ENCODE peak calls at places on chromosomes 12 and 14, in ten cellular contexts. O is HT1080; J is BJ; C is astrocyte of the spinal cord; Y is A549; Q is HEK293T; E is activated effector memory CD4-positive, alpha-beta T cell treated with Interleukin-2 at 50 U/mL for 16 hours; S is GDM1; F is MM.1S; G is RWPE2. M is an unnamed sample.

GRCh38 chr12:93009533-93009932 is 80.4 kb upstream of the EEA1 start:
- DNase-seq in O (no peak), Y (no peak), J (no peak), S (no peak), F (no peak), Q (no peak), C (no peak), E (no peak), G (no peak), M (no peak)

GRCh38 chr14:34527591-34527990 is 11.9 kb downstream of the EAPP start:
- DNase-seq in Q (no peak), O (no peak), C (no peak), Y (no peak), E (no peak), F (no peak), J (no peak), G (no peak), S (no peak), M (no peak)

GRCh38 chr12:96371787-96372699 is 28.2 kb downstream of the CDK17 start:
- DNase-seq in Y (no peak), G (no peak), E (no peak), F (no peak), O (no peak), S (no peak), J (no peak), Q (no peak), C (no peak), M (no peak)

GRCh38 chr14:99118946-99119345 is 153.1 kb downstream of the BCL11B start:
- DNase-seq in E (no peak), G (no peak), Y (no peak), C (no peak), Q (no peak), O (no peak), J (no peak), F (no peak), S (no peak), M (no peak)

GRCh38 chr12:57242329-57242690 is 8.7 kb downstream of the STAC3 start:
- DNase-seq in F (no peak), S (no peak), Q (no peak), C (no peak), J (no peak), G (peak), E (no peak), Y (no peak), O (no peak), M (no peak)

GRCh38 chr14:71403673-71404072 is 496.4 kb downstream of the PCNX1 start:
- DNase-seq in S (no peak), O (peak), C (peak), Y (peak), J (no peak), F (peak), E (no peak), Q (peak), G (no peak), M (no peak)

GRCh38 chr12:67442896-67443295 is 173.7 kb downstream of the CAND1 start:
- DNase-seq in F (no peak), C (no peak), O (no peak), S (no peak), Y (no peak), E (no peak), Q (no peak), G (no peak), J (no peak), M (no peak)

GRCh38 chr12:50924131-50924438 is 28.3 kb upstream of the HIGD1C start:
- DNase-seq in G (no peak), C (no peak), Q (no peak), S (no peak), Y (no peak), F (no peak), O (no peak), E (no peak), J (no peak), M (no peak)

GRCh38 chr12:104866286-104866685 is 91.8 kb downstream of the SLC41A2 start:
- DNase-seq in F (no peak), G (no peak), Q (no peak), Y (no peak), J (no peak), S (no peak), C (peak), O (no peak), E (no peak), M (no peak)

GRCh38 chr12:131132118-131132892 is 178.6 kb downstream of the ADGRD1 start:
- DNase-seq in E (peak), F (peak), Q (peak), C (peak), Y (peak), G (no peak), O (peak), S (peak), J (no peak), M (peak)

GRCh38 chr14:99313234-99313633 is 41.2 kb upstream of the BCL11B start:
- DNase-seq in E (no peak), G (no peak), Q (no peak), J (no peak), C (no peak), S (no peak), Y (no peak), F (no peak), O (no peak), M (no peak)

GRCh38 chr12:91662021-91662420 is 479.4 kb upstream of the DCN start:
- DNase-seq in S (no peak), C (peak), Y (no peak), G (no peak), O (no peak), E (no peak), Q (no peak), J (no peak), F (no peak), M (no peak)

GRCh38 chr12:121697093-121697698 is 15.4 kb upstream of the TMEM120B start:
- DNase-seq in F (peak), Y (peak), C (peak), S (peak), G (no peak), O (peak), Q (peak), J (no peak), E (no peak), M (no peak)

GRCh38 chr14:91352101-91352500 is 65.5 kb downstream of the CCDC88C start:
- DNase-seq in O (no peak), E (no peak), J (no peak), Y (no peak), Q (no peak), S (no peak), F (no peak), C (peak), G (peak), M (no peak)

GRCh38 chr12:22529281-22530060 is 14.9 kb downstream of the C2CD5 start:
- DNase-seq in C (peak), O (peak), Q (no peak), S (peak), G (no peak), E (no peak), Y (peak), F (peak), J (no peak), M (no peak)

GRCh38 chr12:49019435-49020317 is 1.1 kb upstream of the PRKAG1 start:
- DNase-seq in Q (peak), S (peak), J (no peak), C (peak), O (peak), Y (peak), F (peak), E (no peak), G (no peak), M (peak)

GRCh38 chr14:59630281-59630963 is 53.8 kb upstream of the CCDC175 start:
- DNase-seq in G (no peak), F (no peak), J (no peak), S (no peak), Y (no peak), O (no peak), Q (peak), E (no peak), C (peak), M (no peak)

GRCh38 chr12:50224026-50224692 is 57.0 kb upstream of the CERS5 start:
- DNase-seq in O (peak), F (peak), Q (no peak), Y (peak), G (no peak), J (no peak), S (no peak), E (peak), C (peak), M (no peak)

GRCh38 chr12:106994579-106995220 is 7.8 kb upstream of the MTERF2 start:
- DNase-seq in G (no peak), Q (no peak), O (no peak), Y (peak), C (no peak), F (no peak), J (peak), S (no peak), E (no peak), M (no peak)

GRCh38 chr14:59376691-59377090 is 88.5 kb downstream of the GPR135 start:
- DNase-seq in S (no peak), G (no peak), Q (no peak), E (no peak), F (no peak), O (no peak), J (no peak), Y (no peak), C (no peak), M (no peak)

GRCh38 chr12:52182456-52182855 is 9.4 kb downstream of the KRT80 start:
- DNase-seq in Y (no peak), S (no peak), J (no peak), G (no peak), O (no peak), F (no peak), E (no peak), C (no peak), Q (no peak), M (no peak)

GRCh38 chr12:124296295-124296915 is 1.5 kb downstream of the RFLNA start:
- DNase-seq in C (no peak), E (no peak), J (no peak), S (no peak), G (no peak), O (no peak), Q (no peak), F (no peak), Y (no peak), M (no peak)

GRCh38 chr14:28596336-28596735 is 170.3 kb upstream of the FOXG1 start:
- DNase-seq in J (no peak), G (no peak), Q (no peak), E (no peak), O (no peak), C (peak), S (no peak), F (no peak), Y (peak), M (no peak)

M was measured in HuH-7.5.